ENCODE peak calls at places on chromosomes 5 and 9, in eight cellular contexts. H is heart right ventricle; G is colonic mucosa; U is cardiac muscle cell; D is IMR-90; M is HCT116; A is CD4-positive, alpha-beta memory T cell; W is breast epithelium. P is an unnamed sample.

GRCh38 chr9:84668204-84669007 is 1.1 kb upstream of the NTRK2 start:
- DNase-seq in W (peak; percentile 78), D (peak; percentile 19), G (peak; percentile 66), H (peak; percentile 51), A (peak; percentile 0), U (peak; percentile 88), M (peak; percentile 10), P (peak; percentile 65)

GRCh38 chr5:58259685-58260152 is 200.2 kb downstream of the PLK2 start:
- DNase-seq in H (no peak), D (peak; percentile 98), U (peak; percentile 11), G (no peak), W (no peak), A (no peak), M (peak; percentile 10), P (no peak)

GRCh38 chr5:141825836-141826560 is 52.2 kb downstream of the PCDH1 start:
- DNase-seq in U (peak; percentile 36), A (no peak), H (no peak), D (no peak), M (no peak), G (no peak), W (no peak), P (no peak)

GRCh38 chr5:67774153-67774552 is 441.4 kb upstream of the PIK3R1 start:
- DNase-seq in G (no peak), M (no peak), W (no peak), H (no peak), D (no peak), U (no peak), A (no peak), P (no peak)

GRCh38 chr5:10301266-10301665 is 6.4 kb downstream of the CMBL start:
- DNase-seq in H (no peak), W (no peak), U (no peak), A (no peak), D (no peak), G (peak; percentile 71), M (no peak), P (no peak)

GRCh38 chr5:79617539-79617938 is 5.3 kb downstream of the TENT2 start:
- DNase-seq in G (no peak), M (no peak), U (no peak), H (no peak), A (no peak), D (no peak), W (no peak), P (no peak)

GRCh38 chr5:37554938-37555337 is 175.8 kb downstream of the WDR70 start:
- DNase-seq in U (peak; percentile 30), M (no peak), H (no peak), W (no peak), G (no peak), D (no peak), A (no peak), P (no peak)

GRCh38 chr5:43193171-43193951 is 1.3 kb downstream of the NIM1K start:
- DNase-seq in H (no peak), U (no peak), A (peak; percentile 63), D (peak; percentile 94), G (no peak), M (peak; percentile 3), W (no peak), P (no peak)

GRCh38 chr9:14396171-14396570 is 82.2 kb upstream of the NFIB start:
- DNase-seq in W (no peak), U (no peak), A (no peak), M (no peak), H (peak; percentile 49), G (no peak), D (no peak), P (no peak)

GRCh38 chr5:176620333-176620981 is 9.9 kb downstream of the SNCB start:
- DNase-seq in M (no peak), G (no peak), H (no peak), W (no peak), A (no peak), U (no peak), D (no peak), P (no peak)
- H3K4me3 ChIP-seq in M (no peak overlapping the region), G (no peak overlapping the region), H (no peak overlapping the region), W (no peak overlapping the region), A (no peak overlapping the region), U (no peak overlapping the region), D (peak overlapping the region; percentile 7), P (no peak overlapping the region)

GRCh38 chr9:120934271-120934670 is 7.7 kb upstream of the TRAF1 start:
- DNase-seq in G (no peak), H (no peak), D (no peak), A (no peak), U (no peak), M (no peak), W (no peak), P (no peak)
- H3K36me3 ChIP-seq in G (no peaks in the 10 kb centered on the region), H (no peaks in the 10 kb centered on the region), D (no peaks in the 10 kb centered on the region), A (no peaks in the 10 kb centered on the region), U (no peaks in the 10 kb centered on the region), M (no peaks in the 10 kb centered on the region), W (no peaks in the 10 kb centered on the region), P (no peaks in the 10 kb centered on the region)

GRCh38 chr9:9914174-9914573 is 698.6 kb downstream of the PTPRD start:
- DNase-seq in M (no peak), H (no peak), U (no peak), A (no peak), W (no peak), G (no peak), D (no peak), P (no peak)

GRCh38 chr9:9920425-9920824 is 692.4 kb downstream of the PTPRD start:
- DNase-seq in H (no peak), U (no peak), W (no peak), G (no peak), M (no peak), D (no peak), A (no peak), P (no peak)

GRCh38 chr9:9921771-9922170 is 691.0 kb downstream of the PTPRD start:
- DNase-seq in U (no peak), W (no peak), M (no peak), G (no peak), D (no peak), A (no peak), H (no peak), P (no peak)

GRCh38 chr9:9917400-9917799 is 695.4 kb downstream of the PTPRD start:
- DNase-seq in A (no peak), G (no peak), D (no peak), H (no peak), W (no peak), U (no peak), M (no peak), P (no peak)

DNA sequence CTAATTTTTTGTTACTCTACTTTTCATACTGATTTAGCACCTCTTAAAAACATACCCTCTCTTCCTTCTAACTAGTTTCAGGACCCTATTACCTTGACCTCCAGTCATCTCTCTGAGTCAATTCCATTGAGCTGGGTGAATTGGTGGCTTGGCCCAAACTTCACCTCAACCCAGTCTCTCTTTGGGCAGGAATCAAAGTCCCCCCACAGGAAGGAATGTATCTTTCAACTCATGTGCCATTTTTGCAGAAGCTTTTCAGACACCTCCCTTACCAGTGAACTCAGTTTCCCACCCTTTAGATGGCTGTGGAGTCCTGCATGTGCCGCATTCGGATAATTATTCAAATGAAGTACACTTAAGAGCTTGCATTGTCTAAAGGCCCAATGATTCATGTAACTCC is 693.6 kb downstream of the PTPRD start:
- DNase-seq in W (no peak), G (no peak), U (no peak), A (no peak), H (no peak), M (no peak), D (no peak), P (no peak)
- H3K4me3 ChIP-seq in W (no peak overlapping the region), G (no peak overlapping the region), U (no peak overlapping the region), A (no peak overlapping the region), H (no peak overlapping the region), M (no peak overlapping the region), D (no peak overlapping the region), P (no peak overlapping the region)

GRCh38 chr5:14465086-14465485 is 116.5 kb upstream of the OTULINL start:
- DNase-seq in G (no peak), A (no peak), D (peak; percentile 93), M (no peak), U (no peak), W (no peak), H (no peak), P (no peak)

GRCh38 chr5:14467886-14468285 is 113.7 kb upstream of the OTULINL start:
- DNase-seq in W (no peak), G (no peak), D (no peak), A (no peak), M (no peak), H (no peak), U (no peak), P (no peak)

GRCh38 chr5:14469485-14470377 is 111.9 kb upstream of the OTULINL start:
- DNase-seq in M (no peak), A (no peak), U (no peak), H (no peak), D (no peak), G (no peak), W (no peak), P (no peak)

GRCh38 chr5:14465776-14466175 is 115.8 kb upstream of the OTULINL start:
- DNase-seq in W (no peak), D (no peak), H (no peak), U (no peak), A (no peak), M (no peak), G (no peak), P (no peak)

GRCh38 chr5:14467251-14467650 is 114.3 kb upstream of the OTULINL start:
- DNase-seq in A (no peak), M (no peak), D (no peak), H (no peak), G (peak; percentile 67), U (no peak), W (no peak), P (no peak)
- H3K36me3 ChIP-seq in A (no peaks in the 10 kb centered on the region), M (peaks cover 33% of the 10 kb centered on the region), D (peaks cover 62% of the 10 kb centered on the region), H (peaks cover 98% of the 10 kb centered on the region), G (no peaks in the 10 kb centered on the region), U (peaks cover 24% of the 10 kb centered on the region), W (no peaks in the 10 kb centered on the region), P (peaks cover 98% of the 10 kb centered on the region)

GRCh38 chr5:180803181-180804128 is 849 bp upstream of the MGAT1 start:
- DNase-seq in M (no peak), H (peak; percentile 71), G (peak; percentile 75), D (no peak), W (peak; percentile 65), U (peak; percentile 42), A (peak; percentile 86), P (peak; percentile 84)

GRCh38 chr5:180808461-180809000 is 5.9 kb upstream of the MGAT1 start:
- DNase-seq in M (no peak), H (peak; percentile 4), G (no peak), A (no peak), U (no peak), W (no peak), D (no peak), P (no peak)

GRCh38 chr5:180807654-180808414 is 5.2 kb upstream of the MGAT1 start:
- DNase-seq in W (no peak), H (no peak), D (no peak), G (no peak), A (no peak), M (no peak), U (no peak), P (no peak)

GRCh38 chr5:180804129-180804601 is 1.6 kb upstream of the MGAT1 start:
- DNase-seq in U (no peak), D (no peak), M (no peak), G (no peak), A (no peak), W (no peak), H (no peak), P (no peak)

GRCh38 chr5:180806351-180807011 is 3.9 kb upstream of the MGAT1 start:
- DNase-seq in G (no peak), U (no peak), W (no peak), H (no peak), A (no peak), M (no peak), D (no peak), P (peak; percentile 17)
- H3K4me3 ChIP-seq in G (peak overlapping the region; percentile 7), U (no peak overlapping the region), W (no peak overlapping the region), H (no peak overlapping the region), A (peak overlapping the region; percentile 95), M (no peak overlapping the region), D (no peak overlapping the region), P (no peak overlapping the region)